ENCODE peak calls at places on chromosome 9, in five cellular contexts. One of them, this sample, is unnamed.

GRCh38 chr9:103798620-103799019 is 295.5 kb upstream of the SMC2 start:
- DNase-seq in NB4: peak; percentile 26
- DNase-seq in NCI-H2081: no peak
- DNase-seq in posterior vena cava: no peak
- DNase-seq in fibroblast of lung: peak; percentile 60
- DNase-seq in this sample: peak; percentile 80

GRCh38 chr9:23819403-23819802 is 6.6 kb downstream of the ELAVL2 start:
- DNase-seq in NB4: no peak
- DNase-seq in NCI-H2081: no peak
- DNase-seq in posterior vena cava: no peak
- DNase-seq in fibroblast of lung: no peak
- DNase-seq in this sample: no peak

GRCh38 chr9:90960941-90961340 is 159.3 kb downstream of the SYK start:
- DNase-seq in NB4: peak; percentile 56
- DNase-seq in NCI-H2081: no peak
- DNase-seq in posterior vena cava: no peak
- DNase-seq in fibroblast of lung: no peak
- DNase-seq in this sample: no peak

GRCh38 chr9:107698779-107699564 is 209.4 kb upstream of the KLF4 start:
- DNase-seq in NB4: no peak
- DNase-seq in NCI-H2081: peak; percentile 7
- DNase-seq in posterior vena cava: no peak
- DNase-seq in fibroblast of lung: no peak
- DNase-seq in this sample: no peak

GRCh38 chr9:137280478-137281344 is 3.2 kb downstream of the TOR4A start:
- DNase-seq in NB4: peak; percentile 55
- DNase-seq in NCI-H2081: no peak
- DNase-seq in posterior vena cava: no peak
- DNase-seq in fibroblast of lung: no peak
- DNase-seq in this sample: no peak

GRCh38 chr9:29068461-29068860 is 1495.2 kb upstream of the C9orf72 start:
- DNase-seq in NB4: no peak
- DNase-seq in NCI-H2081: no peak
- DNase-seq in posterior vena cava: no peak
- DNase-seq in fibroblast of lung: no peak
- DNase-seq in this sample: no peak

GRCh38 chr9:85166808-85167545 is 497.4 kb downstream of the NTRK2 start:
- DNase-seq in NB4: no peak
- DNase-seq in NCI-H2081: no peak
- DNase-seq in posterior vena cava: no peak
- DNase-seq in fibroblast of lung: no peak
- DNase-seq in this sample: no peak

GRCh38 chr9:135588886-135589595 is 27.5 kb downstream of the PAEP start:
- DNase-seq in NB4: no peak
- DNase-seq in NCI-H2081: no peak
- DNase-seq in posterior vena cava: peak; percentile 73
- DNase-seq in fibroblast of lung: no peak
- DNase-seq in this sample: no peak

GRCh38 chr9:97904725-97905124 is 17.6 kb downstream of the TRMO start:
- DNase-seq in NB4: no peak
- DNase-seq in NCI-H2081: no peak
- DNase-seq in posterior vena cava: no peak
- DNase-seq in fibroblast of lung: no peak
- DNase-seq in this sample: no peak

GRCh38 chr9:90861826-90862740 is 60.5 kb downstream of the SYK start:
- DNase-seq in NB4: no peak
- DNase-seq in NCI-H2081: no peak
- DNase-seq in posterior vena cava: no peak
- DNase-seq in fibroblast of lung: no peak
- DNase-seq in this sample: no peak

GRCh38 chr9:129416831-129417604 is 203.9 kb downstream of the C9orf50 start:
- DNase-seq in NB4: peak; percentile 49
- DNase-seq in NCI-H2081: no peak
- DNase-seq in posterior vena cava: no peak
- DNase-seq in fibroblast of lung: peak; percentile 55
- DNase-seq in this sample: no peak

GRCh38 chr9:123283455-123283854 is 15.1 kb upstream of the STRBP start:
- DNase-seq in NB4: no peak
- DNase-seq in NCI-H2081: no peak
- DNase-seq in posterior vena cava: no peak
- DNase-seq in fibroblast of lung: no peak
- DNase-seq in this sample: no peak

GRCh38 chr9:6415266-6415665 is 2.3 kb downstream of the UHRF2 start:
- DNase-seq in NB4: peak; percentile 58
- DNase-seq in NCI-H2081: no peak
- DNase-seq in posterior vena cava: no peak
- DNase-seq in fibroblast of lung: peak; percentile 25
- DNase-seq in this sample: no peak

GRCh38 chr9:117963493-117963892 is 259.3 kb downstream of the TLR4 start:
- DNase-seq in NB4: no peak
- DNase-seq in NCI-H2081: no peak
- DNase-seq in posterior vena cava: no peak
- DNase-seq in fibroblast of lung: no peak
- DNase-seq in this sample: no peak

GRCh38 chr9:15735083-15735974 is 182.5 kb downstream of the CCDC171 start:
- DNase-seq in NB4: no peak
- DNase-seq in NCI-H2081: no peak
- DNase-seq in posterior vena cava: no peak
- DNase-seq in fibroblast of lung: peak; percentile 91
- DNase-seq in this sample: peak; percentile 92

GRCh38 chr9:36961051-36961450 is 73.0 kb downstream of the PAX5 start:
- DNase-seq in NB4: no peak
- DNase-seq in NCI-H2081: no peak
- DNase-seq in posterior vena cava: peak; percentile 30
- DNase-seq in fibroblast of lung: no peak
- DNase-seq in this sample: no peak

GRCh38 chr9:106697799-106698591 is 165.0 kb upstream of the ZNF462 start:
- DNase-seq in NB4: no peak
- DNase-seq in NCI-H2081: peak; percentile 72
- DNase-seq in posterior vena cava: peak; percentile 87
- DNase-seq in fibroblast of lung: peak; percentile 78
- DNase-seq in this sample: peak; percentile 81

GRCh38 chr9:8457814-8458213 is 658.2 kb upstream of the DMAC1 start:
- DNase-seq in NB4: no peak
- DNase-seq in NCI-H2081: no peak
- DNase-seq in posterior vena cava: no peak
- DNase-seq in fibroblast of lung: no peak
- DNase-seq in this sample: no peak

GRCh38 chr9:116313638-116314037 is 160.0 kb downstream of the PAPPA start:
- DNase-seq in NB4: no peak
- DNase-seq in NCI-H2081: no peak
- DNase-seq in posterior vena cava: no peak
- DNase-seq in fibroblast of lung: no peak
- DNase-seq in this sample: peak; percentile 12

GRCh38 chr9:121651295-121652036 is at the start of gene DAB2IP:
- DNase-seq in NB4: peak; percentile 68
- DNase-seq in NCI-H2081: peak; percentile 19
- DNase-seq in posterior vena cava: peak; percentile 79
- DNase-seq in fibroblast of lung: peak; percentile 54
- DNase-seq in this sample: no peak

GRCh38 chr9:78601957-78602565 is 305.1 kb downstream of the PSAT1 start:
- DNase-seq in NB4: peak; percentile 39
- DNase-seq in NCI-H2081: peak; percentile 43
- DNase-seq in posterior vena cava: no peak
- DNase-seq in fibroblast of lung: peak; percentile 54
- DNase-seq in this sample: peak; percentile 68

GRCh38 chr9:135156525-135157510 is 69.3 kb downstream of the OLFM1 start:
- DNase-seq in NB4: peak; percentile 53
- DNase-seq in NCI-H2081: no peak
- DNase-seq in posterior vena cava: no peak
- DNase-seq in fibroblast of lung: peak; percentile 30
- DNase-seq in this sample: no peak